ENCODE peak calls at places on chromosomes 1 and 21, in five cellular contexts. One of them, this sample, is unnamed.

GRCh38 chr21:37208056-37208705 is 59.0 kb downstream of the VPS26C start:
- DNase-seq in uterus: no peak
- DNase-seq in iris pigment epithelial cell: no peak
- DNase-seq in tibial nerve: peak
- DNase-seq in psoas muscle: peak
- DNase-seq in this sample: peak

GRCh38 chr1:204673909-204674701 is 11.4 kb downstream of the LRRN2 start:
- DNase-seq in uterus: no peak
- DNase-seq in iris pigment epithelial cell: no peak
- DNase-seq in tibial nerve: no peak
- DNase-seq in psoas muscle: no peak
- DNase-seq in this sample: peak

GRCh38 chr1:226608699-226609505 is 60.3 kb downstream of the STUM start:
- DNase-seq in uterus: peak
- DNase-seq in iris pigment epithelial cell: peak
- DNase-seq in tibial nerve: no peak
- DNase-seq in psoas muscle: peak
- DNase-seq in this sample: peak

GRCh38 chr1:183896466-183897026 is 91.6 kb downstream of the RGL1 start:
- DNase-seq in uterus: no peak
- DNase-seq in iris pigment epithelial cell: peak
- DNase-seq in tibial nerve: no peak
- DNase-seq in psoas muscle: no peak
- DNase-seq in this sample: no peak

GRCh38 chr1:154328318-154329151 is 3.2 kb downstream of the ATP8B2 start:
- DNase-seq in uterus: peak
- DNase-seq in iris pigment epithelial cell: peak
- DNase-seq in tibial nerve: peak
- DNase-seq in psoas muscle: peak
- DNase-seq in this sample: peak

GRCh38 chr21:27190601-27191000 is 223.7 kb upstream of the ADAMTS5 start:
- DNase-seq in uterus: no peak
- DNase-seq in iris pigment epithelial cell: peak
- DNase-seq in tibial nerve: no peak
- DNase-seq in psoas muscle: no peak
- DNase-seq in this sample: no peak

GRCh38 chr1:24912359-24913273 is 17.5 kb downstream of the RUNX3 start:
- DNase-seq in uterus: no peak
- DNase-seq in iris pigment epithelial cell: no peak
- DNase-seq in tibial nerve: no peak
- DNase-seq in psoas muscle: no peak
- DNase-seq in this sample: no peak

GRCh38 chr1:9730096-9730901 is 78.8 kb downstream of the PIK3CD start:
- DNase-seq in uterus: no peak
- DNase-seq in iris pigment epithelial cell: no peak
- DNase-seq in tibial nerve: no peak
- DNase-seq in psoas muscle: no peak
- DNase-seq in this sample: no peak

GRCh38 chr1:200524092-200524491 is 96.5 kb downstream of the KIF14 start:
- DNase-seq in uterus: no peak
- DNase-seq in iris pigment epithelial cell: no peak
- DNase-seq in tibial nerve: no peak
- DNase-seq in psoas muscle: no peak
- DNase-seq in this sample: no peak

GRCh38 chr1:204384636-204385354 is 25.1 kb upstream of the PLEKHA6 start:
- DNase-seq in uterus: no peak
- DNase-seq in iris pigment epithelial cell: no peak
- DNase-seq in tibial nerve: no peak
- DNase-seq in psoas muscle: no peak
- DNase-seq in this sample: peak

GRCh38 chr1:96365076-96365475 is 356.5 kb upstream of the PTBP2 start:
- DNase-seq in uterus: no peak
- DNase-seq in iris pigment epithelial cell: peak
- DNase-seq in tibial nerve: no peak
- DNase-seq in psoas muscle: no peak
- DNase-seq in this sample: no peak

GRCh38 chr1:174040387-174040786 is 18.2 kb upstream of the RC3H1 start:
- DNase-seq in uterus: no peak
- DNase-seq in iris pigment epithelial cell: peak
- DNase-seq in tibial nerve: no peak
- DNase-seq in psoas muscle: no peak
- DNase-seq in this sample: no peak

GRCh38 chr21:41886331-41886730 is 7.2 kb upstream of the PRDM15 start:
- DNase-seq in uterus: no peak
- DNase-seq in iris pigment epithelial cell: no peak
- DNase-seq in tibial nerve: no peak
- DNase-seq in psoas muscle: no peak
- DNase-seq in this sample: no peak

GRCh38 chr1:182650678-182651669 is 33.4 kb downstream of the RGS8 start:
- DNase-seq in uterus: no peak
- DNase-seq in iris pigment epithelial cell: no peak
- DNase-seq in tibial nerve: no peak
- DNase-seq in psoas muscle: no peak
- DNase-seq in this sample: no peak

GRCh38 chr1:167881786-167882185 is 32.1 kb downstream of the ADCY10 start:
- DNase-seq in uterus: no peak
- DNase-seq in iris pigment epithelial cell: peak
- DNase-seq in tibial nerve: no peak
- DNase-seq in psoas muscle: no peak
- DNase-seq in this sample: no peak

GRCh38 chr1:193185861-193186714 is at the start of gene B3GALT2:
- DNase-seq in uterus: no peak
- DNase-seq in iris pigment epithelial cell: peak
- DNase-seq in tibial nerve: no peak
- DNase-seq in psoas muscle: no peak
- DNase-seq in this sample: no peak

GRCh38 chr1:158354255-158354654 is 561 bp downstream of the CD1E start:
- DNase-seq in uterus: no peak
- DNase-seq in iris pigment epithelial cell: no peak
- DNase-seq in tibial nerve: no peak
- DNase-seq in psoas muscle: no peak
- DNase-seq in this sample: no peak

GRCh38 chr21:43341349-43342163 is 85.4 kb downstream of the SIK1 start:
- DNase-seq in uterus: no peak
- DNase-seq in iris pigment epithelial cell: no peak
- DNase-seq in tibial nerve: no peak
- DNase-seq in psoas muscle: peak
- DNase-seq in this sample: no peak

GRCh38 chr1:22876359-22877111 is 96.1 kb downstream of the LACTBL1 start:
- DNase-seq in uterus: no peak
- DNase-seq in iris pigment epithelial cell: peak
- DNase-seq in tibial nerve: no peak
- DNase-seq in psoas muscle: peak
- DNase-seq in this sample: no peak

GRCh38 chr1:110056776-110057175 is 13.7 kb downstream of the ALX3 start:
- DNase-seq in uterus: no peak
- DNase-seq in iris pigment epithelial cell: peak
- DNase-seq in tibial nerve: no peak
- DNase-seq in psoas muscle: no peak
- DNase-seq in this sample: no peak

GRCh38 chr1:232204269-232204668 is 425.7 kb downstream of the SIPA1L2 start:
- DNase-seq in uterus: no peak
- DNase-seq in iris pigment epithelial cell: peak
- DNase-seq in tibial nerve: no peak
- DNase-seq in psoas muscle: no peak
- DNase-seq in this sample: no peak

GRCh38 chr1:35927472-35927871 is 3.4 kb upstream of the AGO3 start:
- DNase-seq in uterus: no peak
- DNase-seq in iris pigment epithelial cell: no peak
- DNase-seq in tibial nerve: no peak
- DNase-seq in psoas muscle: no peak
- DNase-seq in this sample: no peak

GRCh38 chr1:186682721-186683120 is 2.5 kb upstream of the PTGS2 start:
- DNase-seq in uterus: no peak
- DNase-seq in iris pigment epithelial cell: peak
- DNase-seq in tibial nerve: no peak
- DNase-seq in psoas muscle: no peak
- DNase-seq in this sample: no peak

GRCh38 chr1:221729771-221730170 is 12.1 kb downstream of the DUSP10 start:
- DNase-seq in uterus: no peak
- DNase-seq in iris pigment epithelial cell: peak
- DNase-seq in tibial nerve: no peak
- DNase-seq in psoas muscle: no peak
- DNase-seq in this sample: no peak

GRCh38 chr1:218346391-218347204 is 1.5 kb downstream of the TGFB2 start:
- DNase-seq in uterus: peak
- DNase-seq in iris pigment epithelial cell: peak
- DNase-seq in tibial nerve: no peak
- DNase-seq in psoas muscle: peak
- DNase-seq in this sample: peak

This sample was measured in tibial artery.